ENCODE peak calls at places on chromosomes 2 and 18, in four cellular contexts. One of them, this sample, is unnamed.

GRCh38 chr2:223027442-223027841 is 24.5 kb upstream of the KCNE4 start:
- DNase-seq in NCI-H146: no peak
- DNase-seq in activated CD8-positive, alpha-beta memory T cell treated with anti-CD3 and anti-CD28 coated beads, Interleukin-2, amount 50 U/mL, for 48 hours: no peak
- DNase-seq in adrenal gland: peak
- DNase-seq in this sample: peak

GRCh38 chr2:121427187-121427689 is 103.4 kb upstream of the RNU4ATAC start:
- DNase-seq in NCI-H146: no peak
- DNase-seq in adrenal gland: no peak
- DNase-seq in activated CD8-positive, alpha-beta memory T cell treated with anti-CD3 and anti-CD28 coated beads, Interleukin-2, amount 50 U/mL, for 48 hours: no peak
- DNase-seq in this sample: no peak

GRCh38 chr2:234478121-234478858 is 18.6 kb downstream of the ARL4C start:
- DNase-seq in activated CD8-positive, alpha-beta memory T cell treated with anti-CD3 and anti-CD28 coated beads, Interleukin-2, amount 50 U/mL, for 48 hours: peak
- DNase-seq in NCI-H146: no peak
- DNase-seq in adrenal gland: no peak
- DNase-seq in this sample: no peak

GRCh38 chr18:9947248-9947647 is 33.4 kb downstream of the VAPA start:
- DNase-seq in adrenal gland: no peak
- DNase-seq in activated CD8-positive, alpha-beta memory T cell treated with anti-CD3 and anti-CD28 coated beads, Interleukin-2, amount 50 U/mL, for 48 hours: no peak
- DNase-seq in NCI-H146: no peak
- DNase-seq in this sample: no peak

GRCh38 chr18:45104071-45104440 is 423.4 kb downstream of the SETBP1 start:
- DNase-seq in NCI-H146: no peak
- DNase-seq in activated CD8-positive, alpha-beta memory T cell treated with anti-CD3 and anti-CD28 coated beads, Interleukin-2, amount 50 U/mL, for 48 hours: no peak
- DNase-seq in adrenal gland: no peak
- DNase-seq in this sample: no peak

GRCh38 chr18:59748628-59749360 is 51.6 kb upstream of the CCBE1 start:
- DNase-seq in NCI-H146: no peak
- DNase-seq in activated CD8-positive, alpha-beta memory T cell treated with anti-CD3 and anti-CD28 coated beads, Interleukin-2, amount 50 U/mL, for 48 hours: no peak
- DNase-seq in adrenal gland: no peak
- DNase-seq in this sample: peak

GRCh38 chr18:47953471-47953931 is 23.0 kb upstream of the SMAD2 start:
- DNase-seq in NCI-H146: peak
- DNase-seq in adrenal gland: peak
- DNase-seq in activated CD8-positive, alpha-beta memory T cell treated with anti-CD3 and anti-CD28 coated beads, Interleukin-2, amount 50 U/mL, for 48 hours: peak
- DNase-seq in this sample: peak

GRCh38 chr2:185202928-185203327 is 535.7 kb upstream of the FSIP2 start:
- DNase-seq in activated CD8-positive, alpha-beta memory T cell treated with anti-CD3 and anti-CD28 coated beads, Interleukin-2, amount 50 U/mL, for 48 hours: no peak
- DNase-seq in adrenal gland: no peak
- DNase-seq in NCI-H146: no peak
- DNase-seq in this sample: no peak

GRCh38 chr2:231000211-231000904 is 4.4 kb downstream of the SPATA3 start:
- DNase-seq in adrenal gland: no peak
- DNase-seq in NCI-H146: no peak
- DNase-seq in activated CD8-positive, alpha-beta memory T cell treated with anti-CD3 and anti-CD28 coated beads, Interleukin-2, amount 50 U/mL, for 48 hours: no peak
- DNase-seq in this sample: peak

GRCh38 chr2:20577495-20578235 is 73.2 kb downstream of the HS1BP3 start:
- DNase-seq in adrenal gland: peak
- DNase-seq in NCI-H146: no peak
- DNase-seq in activated CD8-positive, alpha-beta memory T cell treated with anti-CD3 and anti-CD28 coated beads, Interleukin-2, amount 50 U/mL, for 48 hours: no peak
- DNase-seq in this sample: peak

GRCh38 chr18:7941533-7941932 is 374.4 kb downstream of the PTPRM start:
- DNase-seq in adrenal gland: peak
- DNase-seq in NCI-H146: peak
- DNase-seq in activated CD8-positive, alpha-beta memory T cell treated with anti-CD3 and anti-CD28 coated beads, Interleukin-2, amount 50 U/mL, for 48 hours: no peak
- DNase-seq in this sample: peak

GRCh38 chr2:46118656-46119338 is 178.4 kb upstream of the EPAS1 start:
- DNase-seq in adrenal gland: no peak
- DNase-seq in NCI-H146: no peak
- DNase-seq in activated CD8-positive, alpha-beta memory T cell treated with anti-CD3 and anti-CD28 coated beads, Interleukin-2, amount 50 U/mL, for 48 hours: no peak
- DNase-seq in this sample: no peak

GRCh38 chr2:194819367-194819766 is 837.7 kb upstream of the SLC39A10 start:
- DNase-seq in NCI-H146: peak
- DNase-seq in adrenal gland: no peak
- DNase-seq in activated CD8-positive, alpha-beta memory T cell treated with anti-CD3 and anti-CD28 coated beads, Interleukin-2, amount 50 U/mL, for 48 hours: no peak
- DNase-seq in this sample: no peak

GRCh38 chr18:26460449-26461091 is 87.8 kb downstream of the KCTD1 start:
- DNase-seq in NCI-H146: no peak
- DNase-seq in adrenal gland: no peak
- DNase-seq in activated CD8-positive, alpha-beta memory T cell treated with anti-CD3 and anti-CD28 coated beads, Interleukin-2, amount 50 U/mL, for 48 hours: no peak
- DNase-seq in this sample: no peak

GRCh38 chr18:69261436-69261835 is 139.3 kb upstream of the DOK6 start:
- DNase-seq in adrenal gland: no peak
- DNase-seq in activated CD8-positive, alpha-beta memory T cell treated with anti-CD3 and anti-CD28 coated beads, Interleukin-2, amount 50 U/mL, for 48 hours: no peak
- DNase-seq in NCI-H146: no peak
- DNase-seq in this sample: no peak

GRCh38 chr2:64354857-64355680 is 98.9 kb upstream of the LGALSL start:
- DNase-seq in activated CD8-positive, alpha-beta memory T cell treated with anti-CD3 and anti-CD28 coated beads, Interleukin-2, amount 50 U/mL, for 48 hours: no peak
- DNase-seq in NCI-H146: no peak
- DNase-seq in adrenal gland: peak
- DNase-seq in this sample: peak

GRCh38 chr2:42238644-42239288 is 69.6 kb downstream of the EML4 start:
- DNase-seq in NCI-H146: peak
- DNase-seq in adrenal gland: peak
- DNase-seq in activated CD8-positive, alpha-beta memory T cell treated with anti-CD3 and anti-CD28 coated beads, Interleukin-2, amount 50 U/mL, for 48 hours: peak
- DNase-seq in this sample: peak

GRCh38 chr18:55478301-55478660 is 109.7 kb downstream of the TCF4 start:
- DNase-seq in activated CD8-positive, alpha-beta memory T cell treated with anti-CD3 and anti-CD28 coated beads, Interleukin-2, amount 50 U/mL, for 48 hours: no peak
- DNase-seq in NCI-H146: no peak
- DNase-seq in adrenal gland: no peak
- DNase-seq in this sample: no peak

GRCh38 chr2:11865378-11865777 is 118.9 kb downstream of the LPIN1 start:
- DNase-seq in activated CD8-positive, alpha-beta memory T cell treated with anti-CD3 and anti-CD28 coated beads, Interleukin-2, amount 50 U/mL, for 48 hours: no peak
- DNase-seq in NCI-H146: no peak
- DNase-seq in adrenal gland: no peak
- DNase-seq in this sample: no peak

GRCh38 chr2:8544786-8545631 is 136.8 kb upstream of the ID2 start:
- DNase-seq in activated CD8-positive, alpha-beta memory T cell treated with anti-CD3 and anti-CD28 coated beads, Interleukin-2, amount 50 U/mL, for 48 hours: peak
- DNase-seq in adrenal gland: peak
- DNase-seq in NCI-H146: peak
- DNase-seq in this sample: no peak

GRCh38 chr2:43307046-43307445 is 80.6 kb upstream of the ZFP36L2 start:
- DNase-seq in NCI-H146: no peak
- DNase-seq in activated CD8-positive, alpha-beta memory T cell treated with anti-CD3 and anti-CD28 coated beads, Interleukin-2, amount 50 U/mL, for 48 hours: no peak
- DNase-seq in adrenal gland: no peak
- DNase-seq in this sample: no peak

GRCh38 chr18:50079571-50080295 is 115.2 kb downstream of the MYO5B start:
- DNase-seq in activated CD8-positive, alpha-beta memory T cell treated with anti-CD3 and anti-CD28 coated beads, Interleukin-2, amount 50 U/mL, for 48 hours: no peak
- DNase-seq in NCI-H146: no peak
- DNase-seq in adrenal gland: peak
- DNase-seq in this sample: no peak

GRCh38 chr2:27408601-27409320 is 630 bp downstream of the PPM1G start:
- DNase-seq in adrenal gland: peak
- DNase-seq in NCI-H146: peak
- DNase-seq in activated CD8-positive, alpha-beta memory T cell treated with anti-CD3 and anti-CD28 coated beads, Interleukin-2, amount 50 U/mL, for 48 hours: no peak
- DNase-seq in this sample: peak

GRCh38 chr2:241981076-241981700 is 111.7 kb downstream of the RTP5 start:
- DNase-seq in adrenal gland: no peak
- DNase-seq in NCI-H146: no peak
- DNase-seq in activated CD8-positive, alpha-beta memory T cell treated with anti-CD3 and anti-CD28 coated beads, Interleukin-2, amount 50 U/mL, for 48 hours: peak
- DNase-seq in this sample: no peak

GRCh38 chr2:237604960-237605359 is 14.4 kb upstream of the RAB17 start:
- DNase-seq in NCI-H146: peak
- DNase-seq in activated CD8-positive, alpha-beta memory T cell treated with anti-CD3 and anti-CD28 coated beads, Interleukin-2, amount 50 U/mL, for 48 hours: no peak
- DNase-seq in adrenal gland: no peak
- DNase-seq in this sample: peak

GRCh38 chr2:121362776-121363175 is 77.8 kb upstream of the TFCP2L1 start:
- DNase-seq in NCI-H146: no peak
- DNase-seq in activated CD8-positive, alpha-beta memory T cell treated with anti-CD3 and anti-CD28 coated beads, Interleukin-2, amount 50 U/mL, for 48 hours: no peak
- DNase-seq in adrenal gland: no peak
- DNase-seq in this sample: no peak

GRCh38 chr2:109137616-109138015 is 8.6 kb downstream of the SH3RF3 start:
- DNase-seq in activated CD8-positive, alpha-beta memory T cell treated with anti-CD3 and anti-CD28 coated beads, Interleukin-2, amount 50 U/mL, for 48 hours: no peak
- DNase-seq in adrenal gland: no peak
- DNase-seq in NCI-H146: no peak
- DNase-seq in this sample: no peak

GRCh38 chr2:221614274-221614673 is 42.2 kb upstream of the EPHA4 start:
- DNase-seq in NCI-H146: no peak
- DNase-seq in activated CD8-positive, alpha-beta memory T cell treated with anti-CD3 and anti-CD28 coated beads, Interleukin-2, amount 50 U/mL, for 48 hours: no peak
- DNase-seq in adrenal gland: no peak
- DNase-seq in this sample: no peak

GRCh38 chr2:236904389-236905263 is 181.1 kb upstream of the COPS8 start:
- DNase-seq in NCI-H146: no peak
- DNase-seq in activated CD8-positive, alpha-beta memory T cell treated with anti-CD3 and anti-CD28 coated beads, Interleukin-2, amount 50 U/mL, for 48 hours: no peak
- DNase-seq in adrenal gland: no peak
- DNase-seq in this sample: no peak

GRCh38 chr2:210233487-210233886 is 8.2 kb upstream of the ACADL start:
- DNase-seq in adrenal gland: no peak
- DNase-seq in activated CD8-positive, alpha-beta memory T cell treated with anti-CD3 and anti-CD28 coated beads, Interleukin-2, amount 50 U/mL, for 48 hours: no peak
- DNase-seq in NCI-H146: no peak
- DNase-seq in this sample: no peak

GRCh38 chr2:37415128-37415817 is 70.8 kb downstream of the QPCT start:
- DNase-seq in NCI-H146: peak
- DNase-seq in adrenal gland: no peak
- DNase-seq in activated CD8-positive, alpha-beta memory T cell treated with anti-CD3 and anti-CD28 coated beads, Interleukin-2, amount 50 U/mL, for 48 hours: no peak
- DNase-seq in this sample: no peak

GRCh38 chr2:157093666-157094065 is 163.8 kb upstream of the GALNT5 start:
- DNase-seq in adrenal gland: no peak
- DNase-seq in NCI-H146: no peak
- DNase-seq in activated CD8-positive, alpha-beta memory T cell treated with anti-CD3 and anti-CD28 coated beads, Interleukin-2, amount 50 U/mL, for 48 hours: no peak
- DNase-seq in this sample: no peak

GRCh38 chr2:127104881-127105655 is 1.9 kb downstream of the BIN1 start:
- DNase-seq in activated CD8-positive, alpha-beta memory T cell treated with anti-CD3 and anti-CD28 coated beads, Interleukin-2, amount 50 U/mL, for 48 hours: peak
- DNase-seq in adrenal gland: peak
- DNase-seq in NCI-H146: no peak
- DNase-seq in this sample: no peak

GRCh38 chr2:78718483-78718882 is 307.0 kb upstream of the REG3G start:
- DNase-seq in adrenal gland: no peak
- DNase-seq in activated CD8-positive, alpha-beta memory T cell treated with anti-CD3 and anti-CD28 coated beads, Interleukin-2, amount 50 U/mL, for 48 hours: no peak
- DNase-seq in NCI-H146: no peak
- DNase-seq in this sample: peak

GRCh38 chr18:31740180-31740579 is 20.5 kb downstream of the SLC25A52 start:
- DNase-seq in activated CD8-positive, alpha-beta memory T cell treated with anti-CD3 and anti-CD28 coated beads, Interleukin-2, amount 50 U/mL, for 48 hours: no peak
- DNase-seq in NCI-H146: peak
- DNase-seq in adrenal gland: no peak
- DNase-seq in this sample: no peak

GRCh38 chr2:17792515-17792914 is 23.7 kb upstream of the MSGN1 start:
- DNase-seq in NCI-H146: no peak
- DNase-seq in activated CD8-positive, alpha-beta memory T cell treated with anti-CD3 and anti-CD28 coated beads, Interleukin-2, amount 50 U/mL, for 48 hours: no peak
- DNase-seq in adrenal gland: no peak
- DNase-seq in this sample: no peak